ENCODE peak calls at places on chromosome 15, in five cellular contexts. N is A673, R is hippocampal formation, L is activated T-cell treated with anti-CD3 and anti-CD28 coated beads for 1 hour, Z is adipocyte. M is an unnamed sample.

GRCh38 chr15:89367485-89368451 is 33.1 kb upstream of the POLG start:
- DNase-seq in N (peak; percentile 81), R (no peak), L (no peak), Z (peak; percentile 11), M (peak; percentile 64)

GRCh38 chr15:83062768-83063180 is 4.3 kb downstream of the BTBD1 start:
- DNase-seq in N (no peak), R (no peak), L (no peak), Z (no peak), M (no peak)

GRCh38 chr15:96336045-96336642 is 5.6 kb downstream of the NR2F2 start:
- DNase-seq in N (peak; percentile 44), R (no peak), L (no peak), Z (peak; percentile 25), M (no peak)

GRCh38 chr15:41502787-41503668 is 9.4 kb downstream of the ITPKA start:
- DNase-seq in N (no peak), R (no peak), L (no peak), Z (no peak), M (no peak)

GRCh38 chr15:71612066-71612715 is 198.2 kb upstream of the NR2E3 start:
- DNase-seq in N (no peak), R (no peak), L (no peak), Z (no peak), M (no peak)

GRCh38 chr15:70535071-70535954 is 228.0 kb downstream of the UACA start:
- DNase-seq in N (peak; percentile 16), R (no peak), L (peak; percentile 32), Z (no peak), M (no peak)

GRCh38 chr15:100200287-100200772 is 141.4 kb downstream of the ADAMTS17 start:
- DNase-seq in N (no peak), R (no peak), L (no peak), Z (no peak), M (no peak)

GRCh38 chr15:58556028-58556361 is 124.2 kb downstream of the LIPC start:
- DNase-seq in N (no peak), R (no peak), L (no peak), Z (no peak), M (no peak)

GRCh38 chr15:75785771-75786563 is 57.3 kb upstream of the UBE2Q2 start:
- DNase-seq in N (peak; percentile 72), R (no peak), L (no peak), Z (no peak), M (no peak)

GRCh38 chr15:71110800-71111565 is 4.3 kb upstream of the THSD4 start:
- DNase-seq in N (no peak), R (no peak), L (no peak), Z (peak; percentile 50), M (no peak)

GRCh38 chr15:25884354-25884753 is 21.2 kb upstream of the ATP10A start:
- DNase-seq in N (no peak), R (no peak), L (no peak), Z (no peak), M (no peak)

GRCh38 chr15:36996121-36996520 is 104.2 kb downstream of the MEIS2 start:
- DNase-seq in N (no peak), R (no peak), L (no peak), Z (no peak), M (no peak)

GRCh38 chr15:56537881-56538280 is 72.9 kb upstream of the MNS1 start:
- DNase-seq in N (no peak), R (no peak), L (peak; percentile 2), Z (no peak), M (no peak)

GRCh38 chr15:39959411-39959810 is 25.5 kb downstream of the EIF2AK4 start:
- DNase-seq in N (no peak), R (no peak), L (no peak), Z (no peak), M (no peak)

GRCh38 chr15:74444106-74445062 is 10.6 kb upstream of the SEMA7A start:
- DNase-seq in N (no peak), R (no peak), L (no peak), Z (no peak), M (no peak)

GRCh38 chr15:63430766-63431451 is 49.3 kb upstream of the CA12 start:
- DNase-seq in N (no peak), R (no peak), L (no peak), Z (no peak), M (no peak)

GRCh38 chr15:101250331-101250730 is 1.5 kb downstream of the CHSY1 start:
- DNase-seq in N (peak; percentile 78), R (no peak), L (no peak), Z (peak; percentile 74), M (peak; percentile 64)

GRCh38 chr15:101022306-101022705 is 103.1 kb downstream of the LRRK1 start:
- DNase-seq in N (no peak), R (no peak), L (no peak), Z (no peak), M (no peak)

GRCh38 chr15:66881173-66881905 is 179.3 kb downstream of the SMAD6 start:
- DNase-seq in N (no peak), R (no peak), L (no peak), Z (no peak), M (no peak)

GRCh38 chr15:65629548-65629947 is 7.8 kb downstream of the SLC24A1 start:
- DNase-seq in N (no peak), R (no peak), L (no peak), Z (no peak), M (no peak)

GRCh38 chr15:101450561-101451145 is 38.9 kb downstream of the PCSK6 start:
- DNase-seq in N (no peak), R (no peak), L (no peak), Z (no peak), M (no peak)

GRCh38 chr15:40357723-40358491 is at the start of gene DISP2:
- DNase-seq in N (peak; percentile 87), R (peak; percentile 86), L (peak; percentile 80), Z (peak; percentile 96), M (no peak)

GRCh38 chr15:83769411-83769960 is 115.6 kb downstream of the ADAMTSL3 start:
- DNase-seq in N (no peak), R (no peak), L (no peak), Z (peak; percentile 0), M (no peak)

GRCh38 chr15:78399081-78399480 is 38.9 kb upstream of the IREB2 start:
- DNase-seq in N (peak; percentile 25), R (no peak), L (no peak), Z (peak; percentile 80), M (no peak)

GRCh38 chr15:40085225-40085624 is 23.5 kb downstream of the BMF start:
- DNase-seq in N (no peak), R (no peak), L (no peak), Z (no peak), M (no peak)

GRCh38 chr15:59886476-59886875 is 117.6 kb upstream of the FOXB1 start:
- DNase-seq in N (no peak), R (no peak), L (no peak), Z (no peak), M (no peak)

GRCh38 chr15:101481381-101481705 is 8.2 kb downstream of the PCSK6 start:
- DNase-seq in N (no peak), R (no peak), L (no peak), Z (no peak), M (no peak)